ENCODE peak calls at places on chromosomes 3 and 15, in nine cellular contexts. L is GM03348, V is uterus, Z is small intestine, Q is psoas muscle, M is HTR-8/SVneo, D is aorta, Y is caudate nucleus, R is Calu3. U is an unnamed sample.

GRCh38 chr3:182909318-182910040 is 70.9 kb downstream of the DCUN1D1 start:
- DNase-seq in L (peak), V (no peak), Z (no peak), Q (no peak), M (peak), D (no peak), Y (no peak), R (no peak), U (peak)

GRCh38 chr15:92123848-92124631 is 269.6 kb upstream of the ST8SIA2 start:
- DNase-seq in L (no peak), V (no peak), Z (no peak), Q (no peak), M (no peak), D (no peak), Y (peak), R (no peak), U (no peak)

GRCh38 chr3:78895528-78895927 is 872.3 kb downstream of the ROBO1 start:
- DNase-seq in L (peak), V (no peak), Z (no peak), Q (no peak), M (no peak), D (no peak), Y (no peak), R (no peak), U (no peak)

GRCh38 chr3:108178676-108179075 is 43.5 kb downstream of the IFT57 start:
- DNase-seq in L (peak), V (no peak), Z (no peak), Q (no peak), M (no peak), D (no peak), Y (no peak), R (no peak), U (no peak)

GRCh38 chr3:12308517-12308916 is 19.6 kb downstream of the PPARG start:
- DNase-seq in L (peak), V (no peak), Z (peak), Q (no peak), M (no peak), D (no peak), Y (no peak), R (peak), U (no peak)

GRCh38 chr3:48088056-48088748 is 72.0 kb upstream of the MAP4 start:
- DNase-seq in L (peak), V (peak), Z (peak), Q (no peak), M (no peak), D (no peak), Y (no peak), R (peak), U (peak)

GRCh38 chr3:138946554-138947302 is at the start of the genes FOXL2 and FOXL2NB:
- DNase-seq in L (peak), V (peak), Z (no peak), Q (no peak), M (no peak), D (no peak), Y (no peak), R (peak), U (no peak)

GRCh38 chr3:154144825-154145465 is 23.8 kb downstream of the ARHGEF26 start:
- DNase-seq in L (no peak), V (no peak), Z (no peak), Q (no peak), M (no peak), D (no peak), Y (no peak), R (no peak), U (no peak)

GRCh38 chr15:58510715-58511465 is 79.1 kb downstream of the LIPC start:
- DNase-seq in L (no peak), V (no peak), Z (no peak), Q (no peak), M (no peak), D (no peak), Y (no peak), R (no peak), U (no peak)

GRCh38 chr15:55795031-55795430 is 52.1 kb upstream of the PRTG start:
- DNase-seq in L (no peak), V (no peak), Z (no peak), Q (no peak), M (no peak), D (no peak), Y (no peak), R (no peak), U (no peak)

GRCh38 chr15:70060214-70061085 is 37.3 kb downstream of the TLE3 start:
- DNase-seq in L (no peak), V (no peak), Z (no peak), Q (no peak), M (no peak), D (no peak), Y (no peak), R (no peak), U (no peak)

GRCh38 chr3:134911611-134912604 is 116.8 kb downstream of the EPHB1 start:
- DNase-seq in L (no peak), V (no peak), Z (no peak), Q (no peak), M (no peak), D (no peak), Y (peak), R (no peak), U (no peak)